ENCODE peak calls at places on chromosomes 2 and 18, in four cellular contexts. C is cardiac fibroblast; M is left ventricle myocardium superior; J is stimulated activated CD8-positive, alpha-beta memory T cell treated with anti-CD3 and anti-CD28 coated beads, Interleukin-15, amount 100 ng/mL, for 24 hours. T is an unnamed sample.

GRCh38 chr18:5095239-5095638 is 101.8 kb downstream of the AKAIN1 start:
- DNase-seq in C (no peak), M (no peak), J (no peak), T (no peak)

GRCh38 chr2:119544075-119545031 is at the start of gene CFAP221:
- DNase-seq in C (peak; percentile 73), M (peak; percentile 83), J (peak; percentile 11), T (peak; percentile 72)

GRCh38 chr2:236169151-236169721 is 1.1 kb upstream of the GBX2 start:
- DNase-seq in C (no peak), M (no peak), J (no peak), T (no peak)

GRCh38 chr18:9466911-9467310 is 8.4 kb upstream of the RALBP1 start:
- DNase-seq in C (peak; percentile 39), M (no peak), J (no peak), T (no peak)

GRCh38 chr2:222817628-222818027 is 43.2 kb upstream of the ACSL3 start:
- DNase-seq in C (no peak), M (no peak), J (no peak), T (no peak)

GRCh38 chr18:70461323-70462077 is 172.7 kb downstream of the SOCS6 start:
- DNase-seq in C (no peak), M (no peak), J (no peak), T (no peak)

GRCh38 chr2:11658208-11658607 is 11.8 kb downstream of the NTSR2 start:
- DNase-seq in C (no peak), M (no peak), J (no peak), T (no peak)

GRCh38 chr18:75407468-75408437 is 19.8 kb downstream of the SMIM21 start:
- DNase-seq in C (peak; percentile 24), M (no peak), J (no peak), T (peak; percentile 72)

GRCh38 chr2:26541401-26542193 is 63.7 kb upstream of the OTOF start:
- DNase-seq in C (no peak), M (no peak), J (no peak), T (no peak)

GRCh38 chr18:79439201-79440023 is 43.7 kb downstream of the NFATC1 start:
- DNase-seq in C (peak; percentile 13), M (no peak), J (no peak), T (peak; percentile 77)

GRCh38 chr2:74814102-74814501 is 19.8 kb upstream of the HK2 start:
- DNase-seq in C (no peak), M (no peak), J (no peak), T (no peak)

GRCh38 chr2:238081150-238081549 is 19.0 kb upstream of the ESPNL start:
- DNase-seq in C (no peak), M (no peak), J (no peak), T (no peak)

GRCh38 chr2:106581755-106582430 is 94.7 kb downstream of the CD8B2 start:
- DNase-seq in C (peak; percentile 76), M (peak; percentile 71), J (no peak), T (peak; percentile 59)

GRCh38 chr2:232203936-232204335 is 174.6 kb upstream of the ALPP start:
- DNase-seq in C (no peak), M (no peak), J (no peak), T (no peak)

GRCh38 chr2:46812381-46813024 is 103.1 kb downstream of the MCFD2 start:
- DNase-seq in C (peak; percentile 99), M (peak; percentile 70), J (no peak), T (peak; percentile 99)

GRCh38 chr2:214593723-214594122 is 182.9 kb downstream of the VWC2L start:
- DNase-seq in C (peak; percentile 2), M (no peak), J (no peak), T (peak; percentile 55)

GRCh38 chr2:167192833-167193232 is 304.6 kb downstream of the XIRP2 start:
- DNase-seq in C (no peak), M (no peak), J (no peak), T (peak; percentile 9)

GRCh38 chr2:239496700-239497099 is 95.9 kb upstream of the HDAC4 start:
- DNase-seq in C (no peak), M (no peak), J (no peak), T (no peak)

GRCh38 chr2:44170337-44170736 is 1.7 kb downstream of the PPM1B start:
- DNase-seq in C (peak; percentile 49), M (no peak), J (no peak), T (peak; percentile 92)

GRCh38 chr18:23689031-23689615 is at the start of gene LAMA3:
- DNase-seq in C (peak; percentile 35), M (peak; percentile 86), J (peak; percentile 6), T (peak; percentile 31)

GRCh38 chr2:177123048-177123447 is 89.5 kb upstream of the HNRNPA3 start:
- DNase-seq in C (no peak), M (no peak), J (no peak), T (no peak)

GRCh38 chr2:188079176-188079575 is 212.5 kb upstream of the GULP1 start:
- DNase-seq in C (peak; percentile 59), M (no peak), J (no peak), T (peak; percentile 90)

GRCh38 chr2:72112981-72113846 is 34.4 kb downstream of the CYP26B1 start:
- DNase-seq in C (no peak), M (no peak), J (no peak), T (no peak)

GRCh38 chr2:126839711-126840110 is 59.0 kb upstream of the TEX51 start:
- DNase-seq in C (no peak), M (no peak), J (no peak), T (no peak)

GRCh38 chr2:27291865-27292264 is 9.6 kb downstream of the TRIM54 start:
- DNase-seq in C (peak; percentile 25), M (no peak), J (no peak), T (peak; percentile 31)

GRCh38 chr2:232236200-232236599 is 142.4 kb upstream of the ALPP start:
- DNase-seq in C (no peak), M (no peak), J (no peak), T (no peak)

GRCh38 chr2:3870997-3871396 is 167.6 kb downstream of the DCDC2C start:
- DNase-seq in C (no peak), M (no peak), J (no peak), T (no peak)

GRCh38 chr2:234240917-234241316 is 190.4 kb downstream of the SPP2 start:
- DNase-seq in C (no peak), M (no peak), J (no peak), T (no peak)

GRCh38 chr18:48106976-48107781 is 176.7 kb upstream of the SMAD2 start:
- DNase-seq in C (no peak), M (no peak), J (no peak), T (peak; percentile 49)

GRCh38 chr18:27062802-27063201 is 122.3 kb downstream of the CHST9 start:
- DNase-seq in C (no peak), M (no peak), J (no peak), T (no peak)

GRCh38 chr18:47931707-47932103 is 1.2 kb upstream of the SMAD2 start:
- DNase-seq in C (peak; percentile 35), M (no peak), J (no peak), T (peak; percentile 9)

GRCh38 chr2:226002438-226002837 is 602.9 kb downstream of the NYAP2 start:
- DNase-seq in C (peak; percentile 81), M (peak; percentile 35), J (no peak), T (peak; percentile 76)